ENCODE peak calls at places on chromosomes 12 and 14, in four cellular contexts. J is HepG2, N is WTC11, B is GM12878. P is an unnamed sample.
A peak's percentile ranks its signal among the peaks of the same experiment; 100 is the strongest.

GRCh38 chr14:67575684-67576083 is 24.4 kb downstream of the PIGH start:
- DNase-seq in J (no peak), N (no peak), B (no peak), P (no peak)

GRCh38 chr12:123077298-123078113 is 73.4 kb downstream of the PITPNM2 start:
- DNase-seq in J (no peak), N (no peak), B (no peak), P (no peak)

GRCh38 chr12:21987786-21988185 is 46.6 kb upstream of the ABCC9 start:
- DNase-seq in J (no peak), N (no peak), B (no peak), P (no peak)

GRCh38 chr14:22821193-22822016 is 6.2 kb upstream of the SLC7A7 start:
- DNase-seq in J (peak; percentile 84), N (no peak), B (no peak), P (no peak)

GRCh38 chr12:44672042-44672441 is 204.1 kb downstream of the NELL2 start:
- DNase-seq in J (no peak), N (no peak), B (no peak), P (no peak)

GRCh38 chr14:85528080-85528881 is 1.7 kb upstream of the FLRT2 start:
- DNase-seq in J (peak; percentile 41), N (peak; percentile 22), B (no peak), P (no peak)

GRCh38 chr14:72699852-72700257 is 194.0 kb downstream of the DPF3 start:
- DNase-seq in J (no peak), N (no peak), B (no peak), P (peak; percentile 31)

GRCh38 chr14:57245941-57246340 is 22.8 kb downstream of the EXOC5 start:
- DNase-seq in J (no peak), N (no peak), B (no peak), P (no peak)

GRCh38 chr14:57380935-57381334 is 9.5 kb upstream of the NAA30 start:
- DNase-seq in J (no peak), N (no peak), B (no peak), P (no peak)

GRCh38 chr12:115916910-115917668 is 360.4 kb downstream of the MED13L start:
- DNase-seq in J (peak; percentile 13), N (peak; percentile 93), B (no peak), P (peak; percentile 72)

GRCh38 chr14:38618514-38618913 is 362.6 kb upstream of the CLEC14A start:
- DNase-seq in J (no peak), N (no peak), B (no peak), P (no peak)

GRCh38 chr14:99737451-99737951 is 53.4 kb downstream of the CYP46A1 start:
- DNase-seq in J (no peak), N (no peak), B (no peak), P (no peak)

GRCh38 chr12:124548854-124549378 is 18.5 kb downstream of the NCOR2 start:
- DNase-seq in J (no peak), N (no peak), B (no peak), P (no peak)

GRCh38 chr12:123634142-123634561 is 523 bp downstream of the GTF2H3 start:
- DNase-seq in J (no peak), N (no peak), B (no peak), P (no peak)

GRCh38 chr12:41743835-41744234 is 400.8 kb downstream of the GXYLT1 start:
- DNase-seq in J (peak; percentile 0), N (no peak), B (no peak), P (no peak)

GRCh38 chr14:24071836-24072420 is 566 bp downstream of the CPNE6 start:
- DNase-seq in J (no peak), N (no peak), B (no peak), P (no peak)

GRCh38 chr12:132163911-132164288 is 19.6 kb downstream of the NOC4L start:
- DNase-seq in J (no peak), N (no peak), B (no peak), P (no peak)

GRCh38 chr14:60553855-60554254 is 44.9 kb downstream of the SIX6 start:
- DNase-seq in J (no peak), N (no peak), B (no peak), P (no peak)

GRCh38 chr14:75821828-75822521 is 159.8 kb downstream of the TGFB3 start:
- DNase-seq in J (no peak), N (no peak), B (no peak), P (no peak)

GRCh38 chr12:15928870-15929571 is 17.9 kb downstream of the DERA start:
- DNase-seq in J (no peak), N (no peak), B (peak; percentile 34), P (no peak)

GRCh38 chr14:91405241-91405721 is 12.3 kb downstream of the CCDC88C start:
- DNase-seq in J (no peak), N (no peak), B (no peak), P (no peak)

GRCh38 chr14:96272777-96273471 is 16.9 kb downstream of the BDKRB1 start:
- DNase-seq in J (no peak), N (no peak), B (no peak), P (no peak)

GRCh38 chr12:57606016-57606311 is 1.3 kb downstream of the DTX3 start:
- DNase-seq in J (no peak), N (no peak), B (no peak), P (no peak)

GRCh38 chr14:77409131-77409533 is 14.2 kb downstream of the NOXRED1 start:
- DNase-seq in J (peak; percentile 41), N (peak; percentile 20), B (no peak), P (peak; percentile 61)

GRCh38 chr12:53751336-53752191 is at the start of gene CISTR:
- DNase-seq in J (no peak), N (peak; percentile 45), B (no peak), P (peak; percentile 28)

GRCh38 chr12:3964404-3964803 is 91.2 kb upstream of the PARP11 start:
- DNase-seq in J (peak; percentile 18), N (peak; percentile 71), B (no peak), P (peak; percentile 39)

GRCh38 chr12:94954029-94954685 is 49.3 kb downstream of the NDUFA12 start:
- DNase-seq in J (no peak), N (no peak), B (no peak), P (peak; percentile 85)

GRCh38 chr12:69570545-69571399 is 14.5 kb upstream of the CCT2 start:
- DNase-seq in J (peak; percentile 54), N (peak; percentile 60), B (peak; percentile 15), P (peak; percentile 64)

GRCh38 chr12:108611884-108612415 is 14.1 kb upstream of the TMEM119 start:
- DNase-seq in J (peak; percentile 44), N (peak; percentile 78), B (no peak), P (peak; percentile 64)

GRCh38 chr14:38171197-38171596 is 36.5 kb upstream of the SSTR1 start:
- DNase-seq in J (no peak), N (no peak), B (no peak), P (no peak)

GRCh38 chr12:7375145-7375543 is 68.8 kb downstream of the CD163L1 start:
- DNase-seq in J (no peak), N (no peak), B (no peak), P (no peak)

GRCh38 chr14:80385340-80385739 is 174.0 kb upstream of the DIO2 start:
- DNase-seq in J (no peak), N (no peak), B (no peak), P (no peak)

GRCh38 chr12:89951050-89951693 is 242.5 kb upstream of the ATP2B1 start:
- DNase-seq in J (no peak), N (no peak), B (no peak), P (no peak)

GRCh38 chr12:12719496-12719895 is 2.3 kb downstream of the CDKN1B start:
- DNase-seq in J (no peak), N (no peak), B (peak; percentile 57), P (no peak)

GRCh38 chr12:114625294-114625851 is 58.6 kb downstream of the TBX3 start:
- DNase-seq in J (peak; percentile 74), N (peak; percentile 83), B (no peak), P (peak; percentile 62)

GRCh38 chr12:63066136-63066535 is 84.9 kb downstream of the AVPR1A start:
- DNase-seq in J (no peak), N (no peak), B (no peak), P (no peak)

GRCh38 chr12:116595186-116595585 is 36.0 kb downstream of the MAP1LC3B2 start:
- DNase-seq in J (no peak), N (no peak), B (no peak), P (no peak)

GRCh38 chr12:63151061-63151897 is at the start of gene AVPR1A:
- DNase-seq in J (no peak), N (peak; percentile 24), B (no peak), P (no peak)

GRCh38 chr12:19171731-19172130 is 42.2 kb downstream of the PLEKHA5 start:
- DNase-seq in J (no peak), N (no peak), B (no peak), P (no peak)

DNA sequence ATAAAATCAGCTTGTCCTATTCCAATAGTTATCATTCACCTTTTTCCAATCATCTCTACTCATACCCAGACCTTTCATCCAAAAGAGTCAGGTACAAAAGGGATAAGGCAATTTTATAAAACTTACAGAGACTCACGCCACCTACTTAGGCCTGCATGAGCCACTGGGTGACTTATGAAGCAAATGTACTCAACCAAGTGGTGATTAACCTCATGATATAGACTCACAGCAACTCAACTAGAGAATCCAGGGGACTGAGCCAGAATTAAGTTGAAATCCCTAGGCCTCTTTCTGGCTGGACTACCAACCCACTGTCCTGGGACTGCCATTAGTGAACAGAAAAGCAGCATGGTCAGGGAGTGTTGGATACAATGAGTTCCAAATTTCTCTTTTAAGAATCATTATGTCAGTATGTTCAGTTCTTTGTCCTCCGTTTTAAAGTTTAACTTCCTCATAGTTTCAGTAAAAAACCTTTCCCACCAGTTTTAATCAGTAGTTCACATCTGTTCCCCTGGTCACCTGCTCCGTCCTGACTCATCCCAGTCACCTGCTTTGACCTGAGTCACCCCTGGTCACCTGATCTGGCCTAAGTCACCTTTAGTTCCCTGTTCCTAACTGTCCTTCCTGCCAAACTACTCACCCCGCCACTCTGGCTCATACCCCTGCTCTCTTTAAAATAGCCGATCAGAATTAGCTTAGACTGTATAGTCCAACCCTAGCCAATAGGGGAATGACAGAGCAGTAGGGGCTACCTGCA is 36.8 kb downstream of the SPTSSA start:
- DNase-seq in J (peak; percentile 32), N (no peak), B (no peak), P (no peak)
- TF ChIP-seq ETV6 in J (no peak), N (no peak), B (no peak), P (no peak)

DNA sequence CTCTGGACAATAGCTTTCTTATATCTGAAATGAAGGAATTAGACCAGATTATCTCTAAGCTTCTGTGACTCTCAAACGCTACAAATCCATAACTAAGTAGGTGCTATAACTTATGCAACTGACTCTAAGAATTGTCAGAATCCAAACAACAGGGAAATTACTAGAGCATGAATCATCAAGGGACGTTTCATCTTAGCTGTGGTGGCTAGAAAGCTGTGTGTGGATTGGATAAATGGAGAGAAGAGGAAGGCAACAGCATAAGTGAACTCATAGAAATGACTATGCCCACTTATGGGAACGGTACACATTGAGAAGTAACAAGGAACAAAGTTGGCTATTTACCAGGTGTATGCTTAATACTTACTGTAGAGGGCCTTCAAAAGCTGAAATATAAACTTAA is 96.0 kb upstream of the NEDD1 start:
- DNase-seq in J (peak; percentile 46), N (no peak), B (no peak), P (no peak)
- TF ChIP-seq ATF2 in J (no peak), N (no peak), B (no peak), P (no peak)

GRCh38 chr12:52645982-52646381 is 6.0 kb downstream of the KRT2 start:
- DNase-seq in J (no peak), N (no peak), B (no peak), P (no peak)
- TF ChIP-seq ETV6 in J (no peak), N (no peak), B (no peak), P (no peak)

GRCh38 chr14:104081951-104082464 is 3.5 kb upstream of the ASPG start:
- DNase-seq in J (no peak), N (no peak), B (no peak), P (no peak)
- TF ChIP-seq ATF2 in J (no peak), N (no peak), B (no peak), P (no peak)

P was measured in K562.